ENCODE peak calls at places on chromosomes 6 and 20, in ten cellular contexts. D is CD4-positive, alpha-beta memory T cell; R is prostate gland; G is naive thymus-derived CD4-positive, alpha-beta T cell; X is IMR-90; C is thyroid gland; F is breast epithelium; P is neural progenitor cell; E is right atrium auricular region; O is testis. Y is an unnamed sample. For H3K9me3 and H3K4me1, the result is how much of the 10 kb centered on the place peaks cover.

GRCh38 chr20:63979549-63980316 is at the start of gene SAMD10:
- DNase-seq in G (peak), X (peak), P (peak), C (peak), R (no peak), F (no peak), D (peak), O (peak), E (no peak), Y (no peak)

GRCh38 chr6:5855787-5856186 is 150.9 kb downstream of the NRN1 start:
- DNase-seq in D (no peak), P (no peak), G (no peak), E (no peak), O (no peak), C (no peak), R (no peak), F (no peak), X (no peak), Y (no peak)

GRCh38 chr6:138377844-138378243 is at the start of gene SMIM28:
- DNase-seq in X (no peak), E (no peak), O (no peak), C (peak), G (no peak), F (no peak), D (no peak), P (no peak), R (no peak), Y (no peak)

GRCh38 chr6:44926556-44926955 is 401.6 kb upstream of the RUNX2 start:
- DNase-seq in D (no peak), F (no peak), X (peak), P (no peak), O (no peak), R (no peak), C (no peak), G (no peak), E (no peak), Y (no peak)

GRCh38 chr6:41700577-41701347 is 34.6 kb downstream of the TFEB start:
- DNase-seq in X (no peak), R (no peak), O (no peak), F (no peak), P (peak), G (no peak), D (no peak), C (no peak), E (no peak), Y (no peak)

GRCh38 chr6:30689985-30690384 is 799 bp downstream of the NRM start:
- DNase-seq in F (no peak), R (no peak), O (no peak), G (no peak), D (no peak), X (no peak), P (no peak), C (no peak), E (no peak), Y (no peak)

GRCh38 chr6:88989215-88989614 is 25.8 kb upstream of the RNGTT start:
- DNase-seq in O (no peak), G (no peak), X (peak), C (no peak), D (no peak), R (no peak), F (no peak), E (no peak), P (no peak), Y (no peak)

GRCh38 chr6:33677153-33677660 is 34.3 kb downstream of the UQCC2 start:
- DNase-seq in F (no peak), G (no peak), E (no peak), C (no peak), X (peak), D (no peak), R (no peak), P (no peak), O (no peak), Y (no peak)

GRCh38 chr20:36881888-36882287 is 6.0 kb downstream of the TLDC2 start:
- DNase-seq in X (no peak), O (no peak), C (no peak), R (no peak), P (no peak), D (no peak), G (no peak), E (no peak), F (no peak), Y (no peak)

GRCh38 chr20:33751775-33752174 is 20.0 kb downstream of the ZNF341 start:
- DNase-seq in G (no peak), D (no peak), X (no peak), R (no peak), O (no peak), F (no peak), P (no peak), C (no peak), E (no peak), Y (no peak)

GRCh38 chr6:54419885-54420284 is 111.6 kb downstream of the TINAG start:
- DNase-seq in P (no peak), R (no peak), C (no peak), D (no peak), G (no peak), F (no peak), O (no peak), E (no peak), X (peak), Y (no peak)

GRCh38 chr6:12842126-12842525 is 125.6 kb downstream of the PHACTR1 start:
- DNase-seq in F (no peak), R (no peak), C (no peak), O (no peak), P (no peak), G (no peak), E (no peak), D (no peak), X (no peak), Y (no peak)

GRCh38 chr6:14706378-14706929 is 539.4 kb upstream of the JARID2 start:
- DNase-seq in X (peak), F (no peak), P (no peak), E (peak), C (no peak), R (no peak), O (no peak), G (no peak), D (no peak), Y (no peak)

GRCh38 chr20:56418385-56418861 is 6.4 kb downstream of the CASS4 start:
- DNase-seq in P (no peak), C (no peak), D (peak), G (no peak), O (no peak), F (no peak), E (peak), R (no peak), X (no peak), Y (no peak)

GRCh38 chr6:3259491-3259958 is 778 bp downstream of the PSMG4 start:
- DNase-seq in F (no peak), O (peak), E (no peak), C (peak), X (peak), P (peak), R (no peak), G (no peak), D (peak), Y (no peak)

GRCh38 chr6:24517659-24518538 is 23.1 kb downstream of the ALDH5A1 start:
- DNase-seq in O (no peak), G (no peak), R (no peak), P (no peak), F (no peak), C (no peak), E (no peak), D (no peak), X (no peak), Y (peak)

GRCh38 chr6:154159126-154159525 is 120.1 kb downstream of the OPRM1 start:
- DNase-seq in G (no peak), F (no peak), E (no peak), X (no peak), O (no peak), C (no peak), R (no peak), D (no peak), P (no peak), Y (no peak)

GRCh38 chr6:17505062-17505476 is 95.0 kb upstream of the FAM8A1 start:
- DNase-seq in G (no peak), X (peak), R (no peak), F (no peak), D (no peak), P (no peak), C (no peak), E (no peak), O (no peak), Y (no peak)

GRCh38 chr6:85343428-85343827 is 106.5 kb upstream of the NT5E start:
- DNase-seq in R (no peak), G (no peak), D (no peak), P (no peak), E (no peak), O (no peak), F (no peak), C (no peak), X (no peak), Y (no peak)

GRCh38 chr6:118799826-118800225 is 94.1 kb upstream of the ASF1A start:
- DNase-seq in R (no peak), X (no peak), C (no peak), F (no peak), O (no peak), E (no peak), G (no peak), P (no peak), D (no peak), Y (no peak)

GRCh38 chr20:47656313-47656712 is 129.0 kb downstream of the SULF2 start:
- DNase-seq in O (no peak), R (no peak), F (no peak), X (no peak), C (no peak), D (no peak), E (no peak), P (no peak), G (no peak), Y (no peak)

GRCh38 chr20:41425180-41425884 is 58.7 kb upstream of the EMILIN3 start:
- DNase-seq in D (no peak), R (no peak), F (peak), G (no peak), C (no peak), E (no peak), O (no peak), P (no peak), X (peak), Y (no peak)

DNA sequence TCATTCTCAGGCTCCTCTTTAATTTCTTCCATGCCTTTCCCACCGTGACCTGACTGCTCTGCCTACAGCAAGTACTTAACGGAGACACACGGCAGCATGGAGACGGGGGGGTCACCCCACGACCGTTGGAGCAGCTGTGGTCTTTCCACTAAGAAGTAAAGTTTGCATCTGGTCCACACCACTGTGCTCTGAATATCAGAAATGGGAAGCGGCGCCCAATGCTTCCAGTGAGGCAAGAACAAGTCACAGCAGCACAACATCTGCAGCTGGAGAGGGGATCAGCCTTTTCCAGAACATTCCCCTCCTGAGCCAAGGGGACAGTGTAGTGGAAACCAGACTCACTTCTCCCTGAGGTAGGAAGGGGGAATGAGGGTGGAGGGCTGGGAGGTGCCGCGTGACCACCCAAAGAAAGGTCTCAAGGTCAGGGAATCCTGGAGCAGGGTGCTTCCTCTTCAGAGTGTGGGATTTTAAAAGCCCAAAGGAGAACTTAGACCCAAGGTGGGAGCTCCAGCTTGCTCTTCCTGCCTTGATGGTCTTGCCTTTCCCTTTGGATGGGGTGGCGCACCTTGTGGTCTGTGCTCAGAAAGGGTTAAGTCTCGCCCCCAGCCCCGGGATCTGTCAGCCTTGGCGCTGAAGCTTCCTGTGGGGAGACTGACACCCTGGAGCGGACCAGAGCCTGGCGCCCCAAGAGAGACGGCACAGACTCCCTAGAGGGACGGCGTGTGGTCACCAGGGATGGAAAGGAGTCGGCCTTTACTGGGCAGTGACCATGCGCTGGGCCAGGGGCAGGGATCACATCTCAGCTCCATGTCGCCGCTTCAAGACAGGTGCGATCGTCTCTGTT is 25.6 kb upstream of the SMOC2 start:
- DNase-seq in G (no peak), C (no peak), P (no peak), R (no peak), X (no peak), E (no peak), F (no peak), O (peak), D (no peak), Y (no peak)
- H3K9me3 ChIP-seq in G (under half), C (under half), P (under half), R (under half), X (half or more), E (under half), F (under half), O (under half), D (under half), Y (under half)

DNA sequence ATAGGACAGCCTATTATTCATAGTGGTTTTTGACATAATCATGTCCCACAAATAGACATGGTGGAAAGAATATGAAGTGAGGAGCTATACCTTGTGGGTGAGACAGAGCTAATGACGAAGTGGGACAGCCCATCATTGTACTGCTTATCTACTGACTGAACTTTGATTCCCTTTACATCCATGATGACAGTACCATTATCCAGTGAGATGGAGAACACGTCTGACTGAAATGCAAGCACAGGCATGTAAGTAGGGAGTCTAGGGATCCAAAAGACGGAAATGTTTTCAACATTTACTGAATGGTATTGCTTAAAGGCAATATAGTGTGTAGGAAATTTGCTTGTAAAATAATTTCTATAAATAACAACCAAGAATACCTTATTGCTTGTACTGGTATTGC is 43.5 kb downstream of the FAM229B start:
- DNase-seq in P (no peak), X (no peak), O (no peak), C (no peak), E (no peak), G (no peak), R (no peak), D (no peak), F (no peak), Y (no peak)
- H3K4me1 ChIP-seq in P (under half), X (under half), O (under half), C (under half), E (under half), G (under half), R (under half), D (under half), F (under half), Y (under half)

GRCh38 chr6:57069920-57070331 is 20.1 kb upstream of the ZNF451 start:
- DNase-seq in D (no peak), O (no peak), P (peak), C (no peak), X (no peak), E (no peak), G (no peak), R (no peak), F (no peak), Y (no peak)

GRCh38 chr6:57072108-57072507 is 17.9 kb upstream of the ZNF451 start:
- DNase-seq in E (no peak), O (no peak), D (no peak), X (no peak), C (no peak), F (no peak), G (no peak), P (no peak), R (no peak), Y (no peak)

GRCh38 chr6:57078808-57079207 is 11.2 kb upstream of the ZNF451 start:
- DNase-seq in X (no peak), E (no peak), P (no peak), F (no peak), G (no peak), C (no peak), R (no peak), O (no peak), D (no peak), Y (no peak)

GRCh38 chr6:57074383-57074782 is 15.6 kb upstream of the ZNF451 start:
- DNase-seq in F (no peak), P (no peak), E (no peak), X (no peak), D (no peak), O (no peak), G (no peak), R (no peak), C (no peak), Y (no peak)

GRCh38 chr6:57075092-57075491 is 14.9 kb upstream of the ZNF451 start:
- DNase-seq in C (no peak), D (no peak), O (no peak), P (no peak), X (peak), R (no peak), G (no peak), E (no peak), F (no peak), Y (no peak)
- H3K9me3 ChIP-seq in C (under half), D (under half), O (under half), P (under half), X (under half), R (under half), G (under half), E (under half), F (under half), Y (under half)

GRCh38 chr20:19412254-19412653 is 199.8 kb downstream of the SLC24A3 start:
- DNase-seq in G (no peak), O (no peak), X (no peak), R (no peak), C (no peak), E (no peak), P (no peak), D (no peak), F (no peak), Y (no peak)

GRCh38 chr20:19414600-19414999 is 202.2 kb downstream of the SLC24A3 start:
- DNase-seq in O (no peak), F (no peak), X (no peak), C (no peak), P (no peak), E (no peak), G (no peak), D (no peak), R (no peak), Y (no peak)

GRCh38 chr20:19419420-19419819 is 207.0 kb downstream of the SLC24A3 start:
- DNase-seq in D (no peak), O (no peak), R (no peak), P (no peak), F (no peak), X (no peak), E (no peak), G (no peak), C (no peak), Y (no peak)

GRCh38 chr20:19415786-19416185 is 203.3 kb downstream of the SLC24A3 start:
- DNase-seq in G (no peak), F (no peak), P (no peak), O (no peak), X (no peak), R (no peak), C (no peak), D (no peak), E (no peak), Y (peak)

DNA sequence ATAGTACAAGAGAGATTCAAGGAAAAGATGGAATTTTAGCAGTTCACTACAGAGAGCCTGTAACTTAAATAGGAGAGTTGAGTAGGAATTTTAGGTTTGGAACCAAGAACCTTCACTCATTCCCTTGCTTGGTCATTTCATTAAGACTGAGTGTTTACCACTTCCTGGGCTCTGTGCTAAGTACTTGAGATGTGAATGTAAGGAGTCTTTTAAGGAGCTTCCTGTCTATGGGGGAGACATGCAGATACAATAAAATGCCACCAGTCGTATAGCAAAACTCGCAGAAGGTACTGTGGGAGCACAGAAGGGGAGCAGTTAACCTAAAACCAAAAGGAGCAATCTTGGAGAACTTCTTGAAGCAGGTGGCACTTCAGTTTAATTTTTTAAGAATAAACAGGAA is 204.2 kb downstream of the SLC24A3 start:
- DNase-seq in O (no peak), R (no peak), X (no peak), G (no peak), F (no peak), C (no peak), P (no peak), D (no peak), E (no peak), Y (no peak)
- H3K4me1 ChIP-seq in O (under half), R (under half), X (under half), G (under half), F (under half), C (under half), P (under half), D (under half), E (under half), Y (under half)

DNA sequence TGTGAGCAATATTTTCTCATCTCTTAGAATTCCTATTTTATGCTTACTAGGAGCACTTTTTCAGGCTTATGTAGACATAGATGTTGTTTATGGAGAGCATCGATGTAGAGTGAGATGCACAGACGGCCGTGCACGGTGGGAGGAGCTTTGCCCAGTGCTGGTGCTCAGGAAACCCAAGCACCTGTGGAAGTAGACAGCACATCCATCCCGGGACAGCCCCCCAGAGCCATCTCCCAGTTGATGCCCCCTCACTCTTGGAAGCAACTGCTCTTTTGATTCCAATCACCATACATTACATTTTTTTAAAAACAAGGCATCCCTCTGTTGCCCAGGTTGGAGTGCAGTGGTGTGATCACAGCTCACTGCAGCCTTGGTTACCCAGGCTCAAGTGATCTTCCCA is 143.7 kb downstream of the SMOC2 start:
- DNase-seq in O (no peak), F (no peak), G (no peak), X (no peak), E (no peak), C (no peak), P (no peak), D (no peak), R (no peak), Y (no peak)
- H3K9me3 ChIP-seq in O (under half), F (under half), G (under half), X (under half), E (under half), C (under half), P (under half), D (under half), R (under half), Y (under half)

DNA sequence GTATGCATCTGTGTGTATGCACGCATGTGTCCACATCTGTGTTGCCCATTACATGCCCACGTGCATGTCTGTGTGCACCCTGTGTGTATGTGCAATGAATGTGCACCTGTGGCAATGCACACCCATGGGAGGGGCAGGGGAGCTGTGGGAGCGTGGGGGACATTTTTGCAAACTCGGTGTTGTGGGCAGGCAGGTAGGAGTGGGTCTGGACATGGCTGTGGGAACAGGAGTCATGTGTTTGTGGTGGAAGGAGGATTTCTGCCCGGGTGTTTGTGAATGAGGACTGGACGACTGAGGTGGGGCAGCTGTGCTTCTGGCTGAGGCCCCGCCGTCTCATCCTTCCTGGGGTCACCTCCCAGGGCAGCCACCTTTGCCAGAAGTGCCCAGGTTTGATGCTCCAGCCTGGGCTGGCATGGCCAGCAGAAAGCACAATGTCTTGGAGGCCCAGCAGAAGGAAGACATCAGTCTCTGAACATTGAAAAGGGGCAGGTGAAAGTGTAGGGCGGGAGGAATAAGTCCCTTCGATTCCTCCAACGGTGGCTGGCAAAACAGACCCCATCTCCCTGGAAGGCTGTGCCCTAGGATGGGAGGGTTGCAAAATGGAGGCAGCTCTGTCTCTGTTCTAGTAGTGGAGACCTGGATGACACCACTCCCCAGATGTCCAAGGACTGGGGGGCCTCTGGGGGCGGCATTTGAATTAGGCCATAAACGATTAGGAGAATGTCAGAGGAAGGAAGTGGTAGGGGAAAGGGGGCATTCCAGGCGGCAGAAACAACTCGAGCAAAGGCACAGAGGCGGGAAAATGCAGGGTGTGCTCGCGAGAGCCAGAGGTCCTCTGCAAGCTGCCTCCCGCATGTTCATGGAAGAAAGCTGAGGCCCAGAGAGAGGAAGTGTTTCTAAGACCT is 19.1 kb upstream of the ARMC12 start:
- DNase-seq in O (no peak), D (no peak), R (no peak), X (no peak), C (no peak), E (no peak), F (no peak), P (no peak), G (no peak), Y (no peak)
- H3K4me1 ChIP-seq in O (half or more), D (under half), R (under half), X (under half), C (under half), E (half or more), F (under half), P (under half), G (under half), Y (half or more)

GRCh38 chr20:46501961-46502360 is 11.4 kb downstream of the ZNF334 start:
- DNase-seq in X (no peak), E (no peak), C (no peak), O (no peak), D (no peak), G (no peak), P (no peak), F (no peak), R (no peak), Y (no peak)
- H3K9me3 ChIP-seq in X (under half), E (under half), C (under half), O (under half), D (under half), G (under half), P (half or more), F (half or more), R (under half), Y (under half)